ENCODE peak calls at places on chromosome 2, in five cellular contexts. R, A, T, Y and M are unnamed samples.

GRCh38 chr2:227416669-227417068 is 28.9 kb upstream of the SCYGR1 start:
- DNase-seq in R (no peak), A (no peak), T (no peak), Y (no peak), M (no peak)

GRCh38 chr2:129376404-129377077 is 602.9 kb upstream of the RAB6C start:
- DNase-seq in R (peak; percentile 21), A (no peak), T (no peak), Y (no peak), M (no peak)

GRCh38 chr2:15160602-15161001 is 400.5 kb downstream of the NBAS start:
- DNase-seq in R (no peak), A (no peak), T (no peak), Y (no peak), M (no peak)

GRCh38 chr2:218396688-218397501 is 2.8 kb upstream of the CTDSP1 start:
- DNase-seq in R (peak; percentile 91), A (peak; percentile 39), T (peak; percentile 80), Y (no peak), M (no peak)

GRCh38 chr2:23563673-23564617 is 179.0 kb downstream of the KLHL29 start:
- DNase-seq in R (no peak), A (no peak), T (no peak), Y (peak; percentile 91), M (no peak)

GRCh38 chr2:43082111-43082877 is 144.1 kb downstream of the ZFP36L2 start:
- DNase-seq in R (no peak), A (no peak), T (no peak), Y (peak; percentile 57), M (no peak)

GRCh38 chr2:46555011-46555410 is 75.6 kb downstream of the TMEM247 start:
- DNase-seq in R (peak; percentile 37), A (no peak), T (no peak), Y (no peak), M (no peak)

GRCh38 chr2:80168801-80169200 is 135.8 kb downstream of the LRRTM1 start:
- DNase-seq in R (no peak), A (no peak), T (no peak), Y (no peak), M (no peak)

GRCh38 chr2:165776013-165776412 is 18.0 kb downstream of the GALNT3 start:
- DNase-seq in R (no peak), A (no peak), T (no peak), Y (no peak), M (no peak)

GRCh38 chr2:230915297-230915696 is 9.7 kb downstream of the GPR55 start:
- DNase-seq in R (no peak), A (no peak), T (no peak), Y (no peak), M (no peak)

GRCh38 chr2:27765621-27766286 is 5.8 kb upstream of the MRPL33 start:
- DNase-seq in R (peak; percentile 52), A (peak; percentile 53), T (peak; percentile 72), Y (peak; percentile 24), M (peak; percentile 37)

GRCh38 chr2:114201781-114202180 is 240.7 kb upstream of the DPP10 start:
- DNase-seq in R (peak; percentile 44), A (no peak), T (no peak), Y (no peak), M (no peak)

GRCh38 chr2:127658641-127659407 is 12.9 kb downstream of the GPR17 start:
- DNase-seq in R (no peak), A (no peak), T (no peak), Y (no peak), M (no peak)

GRCh38 chr2:6073260-6074141 is 381.3 kb downstream of the SOX11 start:
- DNase-seq in R (peak; percentile 79), A (no peak), T (no peak), Y (no peak), M (no peak)

GRCh38 chr2:70475266-70475665 is 78.4 kb downstream of the TGFA start:
- DNase-seq in R (no peak), A (no peak), T (no peak), Y (no peak), M (no peak)

GRCh38 chr2:42498482-42498881 is 4.7 kb upstream of the KCNG3 start:
- DNase-seq in R (no peak), A (no peak), T (no peak), Y (no peak), M (no peak)

GRCh38 chr2:134602666-134603065 is 116.1 kb downstream of the TMEM163 start:
- DNase-seq in R (no peak), A (no peak), T (no peak), Y (no peak), M (no peak)

GRCh38 chr2:79375817-79376216 is 137.0 kb upstream of the CTNNA2 start:
- DNase-seq in R (no peak), A (no peak), T (no peak), Y (no peak), M (no peak)

GRCh38 chr2:15718103-15718943 is 126.7 kb downstream of the DDX1 start:
- DNase-seq in R (no peak), A (no peak), T (no peak), Y (no peak), M (no peak)

GRCh38 chr2:3641181-3641580 is 16.8 kb upstream of the ALLC start:
- DNase-seq in R (no peak), A (no peak), T (no peak), Y (no peak), M (no peak)

GRCh38 chr2:99035920-99036319 is 99.9 kb upstream of the CRACDL start:
- DNase-seq in R (no peak), A (no peak), T (no peak), Y (no peak), M (no peak)

GRCh38 chr2:8332646-8333045 is 349.2 kb upstream of the ID2 start:
- DNase-seq in R (peak; percentile 12), A (no peak), T (no peak), Y (no peak), M (no peak)

GRCh38 chr2:73852020-73852419 is 23.3 kb downstream of the STAMBP start:
- DNase-seq in R (no peak), A (no peak), T (no peak), Y (peak; percentile 46), M (no peak)

GRCh38 chr2:95377216-95377530 is 25.3 kb upstream of the FAHD2A start:
- DNase-seq in R (no peak), A (no peak), T (no peak), Y (no peak), M (no peak)

GRCh38 chr2:48415765-48416515 is 114.0 kb upstream of the STON1 start:
- DNase-seq in R (peak; percentile 60), A (no peak), T (peak; percentile 52), Y (no peak), M (no peak)

GRCh38 chr2:151071382-151071781 is 190.3 kb downstream of the RBM43 start:
- DNase-seq in R (peak; percentile 2), A (no peak), T (no peak), Y (peak; percentile 26), M (no peak)

GRCh38 chr2:18903750-18904149 is 314.4 kb upstream of the NT5C1B start:
- DNase-seq in R (no peak), A (no peak), T (no peak), Y (no peak), M (no peak)

GRCh38 chr2:137838255-137839092 is 125.8 kb upstream of the HNMT start:
- DNase-seq in R (peak; percentile 53), A (no peak), T (no peak), Y (peak; percentile 62), M (no peak)

GRCh38 chr2:189514107-189514506 is 66.5 kb downstream of the SLC40A1 start:
- DNase-seq in R (no peak), A (no peak), T (no peak), Y (no peak), M (no peak)

GRCh38 chr2:241933175-241933911 is 63.8 kb downstream of the RTP5 start:
- DNase-seq in R (no peak), A (no peak), T (no peak), Y (peak; percentile 62), M (no peak)

GRCh38 chr2:70767094-70767698 is 804 bp downstream of the ADD2 start:
- DNase-seq in R (peak; percentile 73), A (peak; percentile 2), T (no peak), Y (no peak), M (no peak)

GRCh38 chr2:42827647-42828486 is 35.5 kb upstream of the HAAO start:
- DNase-seq in R (peak; percentile 88), A (peak; percentile 82), T (peak; percentile 92), Y (peak; percentile 80), M (peak; percentile 85)

GRCh38 chr2:43178602-43179542 is 47.5 kb downstream of the ZFP36L2 start:
- DNase-seq in R (peak; percentile 81), A (no peak), T (peak; percentile 85), Y (peak; percentile 84), M (no peak)

GRCh38 chr2:81984969-81985637 is 1680.6 kb upstream of the LRRTM1 start:
- DNase-seq in R (no peak), A (no peak), T (peak; percentile 13), Y (no peak), M (no peak)

GRCh38 chr2:151575338-151575737 is 158.9 kb downstream of the NEB start:
- DNase-seq in R (no peak), A (no peak), T (no peak), Y (no peak), M (no peak)

GRCh38 chr2:136305517-136306192 is 187.7 kb upstream of the CXCR4 start:
- DNase-seq in R (no peak), A (peak; percentile 41), T (no peak), Y (no peak), M (no peak)

GRCh38 chr2:222424729-222425671 is 657 bp downstream of the SGPP2 start:
- DNase-seq in R (peak; percentile 65), A (peak; percentile 30), T (peak; percentile 20), Y (no peak), M (no peak)

GRCh38 chr2:43239981-43240761 is 13.8 kb upstream of the ZFP36L2 start:
- DNase-seq in R (peak; percentile 10), A (no peak), T (no peak), Y (no peak), M (no peak)

GRCh38 chr2:75431757-75432156 is 129.0 kb downstream of the EVA1A start:
- DNase-seq in R (peak; percentile 23), A (no peak), T (no peak), Y (no peak), M (no peak)